ENCODE peak calls at places on chromosomes 2 and 18, in seven cellular contexts. One of them, this sample, is unnamed.

GRCh38 chr2:152175012-152175367 is 573 bp downstream of the STAM2 start:
- DNase-seq in hypothalamus: no peak
- DNase-seq in psoas muscle: no peak
- DNase-seq in GM06990: no peak
- DNase-seq in neural progenitor cell: no peak
- DNase-seq in H9: no peak
- DNase-seq in smooth muscle cell of the brain vasculature: no peak
- DNase-seq in this sample: no peak

GRCh38 chr2:64987963-64988419 is 1.2 kb upstream of the SLC1A4 start:
- DNase-seq in hypothalamus: no peak
- DNase-seq in GM06990: no peak
- DNase-seq in smooth muscle cell of the brain vasculature: no peak
- DNase-seq in H9: no peak
- DNase-seq in psoas muscle: no peak
- DNase-seq in neural progenitor cell: no peak
- DNase-seq in this sample: no peak

GRCh38 chr2:224086226-224086911 is 47.3 kb upstream of the SERPINE2 start:
- DNase-seq in GM06990: no peak
- DNase-seq in hypothalamus: no peak
- DNase-seq in smooth muscle cell of the brain vasculature: peak
- DNase-seq in neural progenitor cell: no peak
- DNase-seq in psoas muscle: no peak
- DNase-seq in H9: no peak
- DNase-seq in this sample: peak

GRCh38 chr18:75226956-75227316 is 16.3 kb downstream of the TSHZ1 start:
- DNase-seq in H9: no peak
- DNase-seq in GM06990: no peak
- DNase-seq in hypothalamus: no peak
- DNase-seq in psoas muscle: no peak
- DNase-seq in neural progenitor cell: no peak
- DNase-seq in smooth muscle cell of the brain vasculature: no peak
- DNase-seq in this sample: no peak

GRCh38 chr2:207161247-207161646 is 4.5 kb downstream of the KLF7 start:
- DNase-seq in hypothalamus: no peak
- DNase-seq in psoas muscle: no peak
- DNase-seq in smooth muscle cell of the brain vasculature: no peak
- DNase-seq in GM06990: no peak
- DNase-seq in H9: no peak
- DNase-seq in neural progenitor cell: no peak
- DNase-seq in this sample: no peak

GRCh38 chr2:233972941-233973575 is 55.9 kb downstream of the TRPM8 start:
- DNase-seq in smooth muscle cell of the brain vasculature: no peak
- DNase-seq in neural progenitor cell: no peak
- DNase-seq in hypothalamus: no peak
- DNase-seq in H9: no peak
- DNase-seq in GM06990: no peak
- DNase-seq in psoas muscle: no peak
- DNase-seq in this sample: no peak

GRCh38 chr18:11324956-11325873 is 175.8 kb upstream of the PIEZO2 start:
- DNase-seq in hypothalamus: no peak
- DNase-seq in H9: no peak
- DNase-seq in neural progenitor cell: no peak
- DNase-seq in GM06990: peak
- DNase-seq in psoas muscle: no peak
- DNase-seq in smooth muscle cell of the brain vasculature: no peak
- DNase-seq in this sample: peak

GRCh38 chr2:143646271-143646670 is 517.1 kb downstream of the ARHGAP15 start:
- DNase-seq in GM06990: no peak
- DNase-seq in neural progenitor cell: peak
- DNase-seq in psoas muscle: no peak
- DNase-seq in smooth muscle cell of the brain vasculature: no peak
- DNase-seq in hypothalamus: no peak
- DNase-seq in H9: no peak
- DNase-seq in this sample: no peak

GRCh38 chr18:10057808-10058791 is 144.3 kb downstream of the VAPA start:
- DNase-seq in smooth muscle cell of the brain vasculature: peak
- DNase-seq in GM06990: no peak
- DNase-seq in H9: no peak
- DNase-seq in psoas muscle: no peak
- DNase-seq in neural progenitor cell: no peak
- DNase-seq in hypothalamus: no peak
- DNase-seq in this sample: peak

GRCh38 chr2:60446413-60447358 is 106.8 kb downstream of the BCL11A start:
- DNase-seq in hypothalamus: no peak
- DNase-seq in neural progenitor cell: no peak
- DNase-seq in smooth muscle cell of the brain vasculature: no peak
- DNase-seq in psoas muscle: no peak
- DNase-seq in GM06990: peak
- DNase-seq in H9: no peak
- DNase-seq in this sample: no peak

GRCh38 chr2:1811971-1812350 is 67.6 kb upstream of the PXDN start:
- DNase-seq in psoas muscle: peak
- DNase-seq in hypothalamus: no peak
- DNase-seq in smooth muscle cell of the brain vasculature: no peak
- DNase-seq in H9: no peak
- DNase-seq in GM06990: no peak
- DNase-seq in neural progenitor cell: no peak
- DNase-seq in this sample: no peak

GRCh38 chr18:38025433-38026038 is 459.9 kb upstream of the CELF4 start:
- DNase-seq in smooth muscle cell of the brain vasculature: no peak
- DNase-seq in neural progenitor cell: peak
- DNase-seq in H9: no peak
- DNase-seq in hypothalamus: no peak
- DNase-seq in GM06990: no peak
- DNase-seq in psoas muscle: no peak
- DNase-seq in this sample: no peak

GRCh38 chr2:240383871-240384700 is 51.4 kb upstream of the GPC1 start:
- DNase-seq in GM06990: no peak
- DNase-seq in smooth muscle cell of the brain vasculature: no peak
- DNase-seq in psoas muscle: peak
- DNase-seq in H9: no peak
- DNase-seq in hypothalamus: no peak
- DNase-seq in neural progenitor cell: no peak
- DNase-seq in this sample: no peak

GRCh38 chr2:159615936-159616733 is at the start of gene BAZ2B:
- DNase-seq in GM06990: no peak
- DNase-seq in neural progenitor cell: peak
- DNase-seq in H9: peak
- DNase-seq in psoas muscle: no peak
- DNase-seq in smooth muscle cell of the brain vasculature: peak
- DNase-seq in hypothalamus: peak
- DNase-seq in this sample: peak

GRCh38 chr2:74869522-74869921 is 35.6 kb downstream of the HK2 start:
- DNase-seq in hypothalamus: no peak
- DNase-seq in neural progenitor cell: no peak
- DNase-seq in psoas muscle: no peak
- DNase-seq in GM06990: no peak
- DNase-seq in H9: no peak
- DNase-seq in smooth muscle cell of the brain vasculature: no peak
- DNase-seq in this sample: no peak